ENCODE peak calls at places on chromosomes 4 and X, in five cellular contexts. A is body of pancreas, I is tibial nerve, M is upper lobe of left lung, T is stomach. B is an unnamed sample.

GRCh38 chr4:16083217-16084191 is at the start of gene PROM1:
- DNase-seq in T (peak; percentile 44), I (no peak), M (no peak), A (peak; percentile 52), B (no peak)

GRCh38 chr4:86118696-86119095 is 241.2 kb downstream of the MAPK10 start:
- DNase-seq in I (no peak), M (no peak), A (no peak), T (no peak), B (no peak)

GRCh38 chr4:5470318-5470889 is 238.0 kb downstream of the EVC2 start:
- DNase-seq in A (no peak), I (no peak), M (no peak), T (no peak), B (no peak)

GRCh38 chr4:1597021-1597931 is 86.8 kb downstream of the FAM53A start:
- DNase-seq in T (no peak), M (no peak), I (no peak), A (no peak), B (no peak)

GRCh38 chrX:134171661-134172587 is 65.1 kb upstream of the CCDC160 start:
- DNase-seq in A (peak; percentile 36), T (peak; percentile 34), I (peak; percentile 28), M (no peak), B (no peak)

GRCh38 chr4:183986645-183987528 is 81.8 kb downstream of the STOX2 start:
- DNase-seq in T (no peak), M (no peak), I (no peak), A (no peak), B (no peak)

GRCh38 chrX:64394059-64394873 is 986 bp downstream of the MTMR8 start:
- DNase-seq in I (no peak), M (no peak), A (no peak), T (no peak), B (no peak)

GRCh38 chr4:24750106-24750505 is 45.3 kb upstream of the SOD3 start:
- DNase-seq in I (no peak), T (no peak), M (no peak), A (no peak), B (no peak)

GRCh38 chrX:41027388-41027787 is 57.9 kb upstream of the USP9X start:
- DNase-seq in T (no peak), M (no peak), A (no peak), I (no peak), B (no peak)

GRCh38 chr4:163161536-163162205 is 5.0 kb downstream of the NAF1 start:
- DNase-seq in T (no peak), M (no peak), I (no peak), A (no peak), B (no peak)

GRCh38 chr4:1599491-1600210 is 84.5 kb downstream of the FAM53A start:
- DNase-seq in I (no peak), T (no peak), M (no peak), A (no peak), B (no peak)

GRCh38 chrX:136780241-136780640 is 491 bp downstream of the ARHGEF6 start:
- DNase-seq in A (no peak), M (no peak), T (no peak), I (no peak), B (no peak)
- TF ChIP-seq POLR2A in A (no peak), M (no peak), T (no peak), I (no peak), B (no peak)

DNA sequence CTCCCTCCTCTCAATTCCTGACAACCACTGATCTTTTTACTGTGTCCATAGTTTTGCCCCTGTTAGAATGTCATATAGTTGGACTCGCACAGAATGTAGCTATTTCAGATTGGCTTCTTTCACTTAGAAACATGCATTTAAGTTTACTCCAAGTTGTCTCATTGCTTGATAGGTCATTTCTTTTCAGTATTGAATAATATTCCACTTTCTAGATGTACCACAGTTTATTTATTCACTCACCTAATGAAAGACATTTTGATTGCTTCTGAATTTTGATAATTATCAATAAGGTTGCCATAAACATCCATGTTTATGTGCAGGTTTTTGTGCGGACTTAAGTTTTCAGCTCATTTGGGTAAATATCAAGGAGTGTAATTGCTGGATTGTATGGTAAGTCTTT is 38.5 kb downstream of the SLC9B1 start:
- DNase-seq in T (no peak), M (no peak), I (no peak), A (no peak), B (no peak)
- TF ChIP-seq CTCF in T (no peak), M (no peak), I (no peak), A (no peak), B (no peak)

DNA sequence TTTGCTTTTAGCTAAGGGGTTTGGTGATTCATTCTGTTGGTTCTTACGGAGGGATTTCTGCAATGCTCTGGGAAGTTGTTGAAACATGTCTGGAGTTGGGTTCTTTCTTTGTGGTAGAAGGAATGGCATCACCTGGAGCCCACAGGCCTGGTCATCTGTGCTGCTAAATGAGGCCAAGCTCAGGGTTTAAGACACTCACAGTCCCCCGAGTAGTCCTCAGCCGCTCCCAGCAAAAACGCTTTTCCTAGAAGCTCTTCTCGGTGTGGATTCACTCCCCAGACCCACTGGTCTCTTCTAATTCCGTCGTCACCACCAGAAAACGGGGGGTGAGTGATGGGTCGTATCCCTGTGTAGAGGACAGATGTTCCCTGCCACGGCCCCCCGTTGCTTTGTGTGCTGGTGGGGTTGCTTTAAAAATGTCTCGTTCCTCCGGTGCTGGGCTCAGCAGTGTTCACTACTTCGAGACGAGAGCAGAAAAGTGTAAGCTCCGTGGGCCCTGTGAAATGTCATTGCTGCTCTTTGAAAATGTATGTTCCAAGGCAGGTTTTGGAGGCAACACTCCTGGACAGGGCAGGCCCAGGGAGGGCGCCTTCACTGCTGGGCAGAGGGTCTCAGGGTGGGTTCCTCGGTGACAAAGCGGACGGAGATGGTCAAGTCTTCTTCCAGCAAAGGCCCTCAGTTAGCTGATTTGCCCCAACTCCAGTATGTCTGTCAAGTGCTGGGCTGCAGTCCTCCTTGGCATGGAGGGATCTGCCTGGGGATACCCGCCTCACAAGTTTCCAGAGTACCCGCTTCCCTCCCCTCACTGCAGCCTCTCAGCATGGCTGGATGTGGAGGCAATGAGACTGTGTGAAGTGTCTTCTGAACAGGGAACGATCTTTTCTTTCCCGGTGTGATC is 37.3 kb downstream of the PSAPL1 start:
- DNase-seq in M (peak; percentile 12), A (no peak), T (no peak), I (no peak), B (no peak)
- H3K27ac ChIP-seq in M (no peak overlapping the region), A (no peak overlapping the region), T (no peak overlapping the region), I (no peak overlapping the region), B (no peak overlapping the region)

GRCh38 chrX:72271812-72272211 is 5.2 kb downstream of the RPS4X start:
- DNase-seq in A (no peak), T (no peak), M (no peak), I (no peak), B (no peak)

GRCh38 chrX:72268601-72269365 is 8.3 kb downstream of the RPS4X start:
- DNase-seq in I (no peak), M (no peak), T (no peak), A (no peak), B (no peak)

GRCh38 chrX:72270316-72270866 is 6.7 kb downstream of the RPS4X start:
- DNase-seq in T (no peak), M (no peak), A (no peak), I (no peak), B (no peak)

GRCh38 chrX:72271091-72271490 is 6.0 kb downstream of the RPS4X start:
- DNase-seq in T (no peak), M (no peak), I (no peak), A (no peak), B (no peak)

DNA sequence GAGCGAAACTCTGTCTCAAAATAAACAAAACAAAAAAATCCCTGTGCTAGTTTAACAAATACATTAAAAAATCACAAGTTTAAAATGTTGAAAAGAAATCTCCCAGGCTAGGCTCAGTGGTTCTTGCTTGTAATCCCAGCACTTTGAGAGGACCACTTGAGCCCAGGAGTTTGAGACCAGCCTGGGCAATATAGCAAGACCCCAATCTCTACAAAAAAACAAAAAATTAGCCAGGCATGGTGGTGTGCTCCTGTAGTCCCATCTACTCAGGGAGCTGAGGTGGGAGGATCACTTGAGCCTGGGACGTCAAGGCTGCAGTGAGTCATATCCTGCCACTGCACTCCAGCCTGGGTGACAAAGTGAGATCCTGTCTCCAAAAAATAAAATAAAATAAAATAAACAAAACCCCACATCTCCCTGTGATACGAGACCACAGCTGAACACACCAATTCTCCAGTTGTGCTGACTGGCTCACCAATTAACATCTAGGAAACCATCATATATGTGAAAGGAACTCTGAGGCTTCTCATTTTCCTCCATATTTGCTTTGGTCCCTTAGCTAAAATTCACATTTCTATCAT is 7.3 kb downstream of the RPS4X start:
- DNase-seq in A (no peak), M (no peak), I (no peak), T (no peak), B (no peak)
- TF ChIP-seq POLR2A in A (no peak), M (no peak), I (no peak), T (no peak), B (no peak)

DNA sequence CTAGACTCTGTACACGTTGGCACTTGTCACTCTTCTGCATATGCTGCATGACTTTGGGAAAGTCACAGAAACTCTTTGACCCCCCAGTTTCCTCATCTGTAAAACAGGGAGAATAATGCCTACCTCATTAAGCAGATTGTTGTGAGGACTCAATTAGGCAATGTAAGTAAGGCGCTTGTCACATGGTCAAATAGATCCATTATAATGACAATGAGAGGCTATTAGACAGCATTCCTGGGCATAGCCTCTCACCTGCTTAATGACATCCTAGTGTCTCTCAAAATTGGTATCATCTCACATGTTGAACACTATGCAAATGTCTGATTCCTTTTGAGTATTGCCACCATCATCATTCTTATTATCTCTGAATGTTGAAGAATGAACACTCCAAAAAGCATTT is 172.6 kb upstream of the JADE1 start:
- DNase-seq in A (no peak), M (no peak), T (no peak), I (no peak), B (no peak)
- TF ChIP-seq CTCF in A (no peak), M (no peak), T (no peak), I (no peak), B (no peak)

DNA sequence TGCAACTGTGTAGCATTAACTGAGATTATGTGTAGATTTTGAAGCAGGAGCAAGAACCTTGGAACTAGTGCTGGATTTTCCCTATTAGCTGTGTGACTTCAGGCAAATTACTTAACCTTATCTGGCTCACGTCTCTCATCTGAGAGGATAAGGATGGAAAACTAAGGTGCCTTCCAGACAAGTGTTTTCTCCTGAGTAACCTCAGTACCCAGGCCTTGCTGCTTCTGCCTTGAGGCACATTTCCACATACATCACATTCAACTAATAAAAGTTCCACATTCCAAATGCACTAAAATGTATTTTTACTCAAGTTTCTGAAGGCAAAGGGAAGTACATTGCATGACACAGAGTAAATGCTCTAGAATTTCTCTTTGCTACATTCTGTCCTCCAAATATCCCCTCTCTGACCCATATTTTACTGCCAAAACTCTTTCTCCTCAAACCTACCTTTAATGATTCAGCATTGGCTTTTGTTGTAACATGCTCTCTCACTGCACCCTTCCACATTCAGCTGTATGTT is 195.4 kb upstream of the ADGRL3 start:
- DNase-seq in T (no peak), M (no peak), I (no peak), A (no peak), B (no peak)
- H3K27ac ChIP-seq in T (no peak overlapping the region), M (no peak overlapping the region), I (no peak overlapping the region), A (no peak overlapping the region), B (no peak overlapping the region)

B was measured in vagina.